ENCODE peak calls at places on chromosomes 16 and 17, in eight cellular contexts. E, L, G, Q, Y, B, J and A are unnamed samples.

GRCh38 chr17:5123343-5124124 is 7.7 kb downstream of the USP6 start:
- DNase-seq in E (no peak), L (no peak), G (peak; percentile 34), Q (peak; percentile 60), Y (no peak), B (no peak), J (peak; percentile 58), A (no peak)

GRCh38 chr16:54867302-54867832 is 63.3 kb upstream of the IRX5 start:
- DNase-seq in E (no peak), L (no peak), G (no peak), Q (no peak), Y (no peak), B (no peak), J (no peak), A (no peak)

GRCh38 chr16:87586201-87586782 is 16.0 kb upstream of the JPH3 start:
- DNase-seq in E (no peak), L (no peak), G (no peak), Q (no peak), Y (peak; percentile 10), B (no peak), J (no peak), A (peak; percentile 42)

GRCh38 chr16:19696312-19696711 is 21.7 kb downstream of the KNOP1 start:
- DNase-seq in E (peak; percentile 75), L (peak; percentile 75), G (peak; percentile 70), Q (peak; percentile 90), Y (peak; percentile 88), B (peak; percentile 57), J (peak; percentile 73), A (peak; percentile 94)

GRCh38 chr17:27929990-27930389 is 36.8 kb upstream of the LYRM9 start:
- DNase-seq in E (no peak), L (no peak), G (no peak), Q (no peak), Y (peak; percentile 62), B (no peak), J (no peak), A (no peak)

GRCh38 chr16:17018715-17019014 is 452.1 kb downstream of the XYLT1 start:
- DNase-seq in E (no peak), L (no peak), G (no peak), Q (no peak), Y (no peak), B (no peak), J (no peak), A (no peak)

GRCh38 chr16:12458591-12459400 is 344.9 kb downstream of the CPPED1 start:
- DNase-seq in E (peak; percentile 67), L (no peak), G (no peak), Q (no peak), Y (no peak), B (no peak), J (peak; percentile 89), A (no peak)

GRCh38 chr16:86396918-86397317 is 113.4 kb upstream of the FOXF1 start:
- DNase-seq in E (no peak), L (peak; percentile 20), G (no peak), Q (peak; percentile 95), Y (peak; percentile 95), B (no peak), J (no peak), A (peak; percentile 86)

GRCh38 chr17:41429667-41430066 is 5.3 kb upstream of the KRT37 start:
- DNase-seq in E (no peak), L (no peak), G (no peak), Q (no peak), Y (no peak), B (no peak), J (no peak), A (no peak)

GRCh38 chr17:38539386-38539785 is 66.4 kb downstream of the SRCIN1 start:
- DNase-seq in E (no peak), L (no peak), G (no peak), Q (no peak), Y (no peak), B (no peak), J (no peak), A (no peak)

GRCh38 chr17:37543527-37544122 is 53.9 kb downstream of the DUSP14 start:
- DNase-seq in E (no peak), L (no peak), G (no peak), Q (no peak), Y (no peak), B (no peak), J (no peak), A (no peak)

GRCh38 chr17:37478187-37478586 is 11.5 kb upstream of the DUSP14 start:
- DNase-seq in E (peak; percentile 19), L (no peak), G (no peak), Q (no peak), Y (peak; percentile 58), B (no peak), J (no peak), A (no peak)

GRCh38 chr16:81838794-81839193 is 59.7 kb downstream of the PLCG2 start:
- DNase-seq in E (no peak), L (no peak), G (no peak), Q (no peak), Y (peak; percentile 9), B (no peak), J (no peak), A (peak; percentile 69)

GRCh38 chr17:81890447-81891302 is 711 bp downstream of the ALYREF start:
- DNase-seq in E (no peak), L (no peak), G (no peak), Q (peak; percentile 62), Y (no peak), B (no peak), J (peak; percentile 82), A (peak; percentile 34)

GRCh38 chr16:50393461-50394214 is 24.9 kb upstream of the BRD7 start:
- DNase-seq in E (no peak), L (no peak), G (no peak), Q (no peak), Y (no peak), B (no peak), J (no peak), A (no peak)

GRCh38 chr16:67884-68789 is 4.3 kb downstream of the RHBDF1 start:
- DNase-seq in E (no peak), L (no peak), G (no peak), Q (peak; percentile 81), Y (peak; percentile 49), B (no peak), J (peak; percentile 62), A (no peak)

GRCh38 chr16:49462989-49463371 is 89.4 kb downstream of the C16orf78 start:
- DNase-seq in E (no peak), L (no peak), G (no peak), Q (peak; percentile 43), Y (no peak), B (no peak), J (peak; percentile 71), A (no peak)

GRCh38 chr17:61291457-61292311 is 108.0 kb upstream of the TBX2 start:
- DNase-seq in E (no peak), L (peak; percentile 51), G (no peak), Q (no peak), Y (no peak), B (no peak), J (no peak), A (no peak)

GRCh38 chr17:28392491-28392890 is 13.5 kb downstream of the SLC46A1 start:
- DNase-seq in E (no peak), L (no peak), G (no peak), Q (no peak), Y (no peak), B (no peak), J (peak; percentile 61), A (peak; percentile 20)

GRCh38 chr17:60159479-60159866 is 9.7 kb downstream of the CA4 start:
- DNase-seq in E (no peak), L (no peak), G (no peak), Q (no peak), Y (no peak), B (no peak), J (no peak), A (no peak)

GRCh38 chr17:34300652-34301390 is 15.3 kb downstream of the CCL11 start:
- DNase-seq in E (no peak), L (no peak), G (no peak), Q (peak; percentile 69), Y (peak; percentile 81), B (no peak), J (no peak), A (peak; percentile 44)

GRCh38 chr17:71970312-71970711 is 150.5 kb upstream of the SOX9 start:
- DNase-seq in E (no peak), L (no peak), G (no peak), Q (no peak), Y (peak; percentile 64), B (no peak), J (no peak), A (no peak)

GRCh38 chr17:48059125-48059668 is 11.0 kb downstream of the NFE2L1 start:
- DNase-seq in E (no peak), L (no peak), G (no peak), Q (peak; percentile 20), Y (no peak), B (no peak), J (peak; percentile 59), A (no peak)

DNA sequence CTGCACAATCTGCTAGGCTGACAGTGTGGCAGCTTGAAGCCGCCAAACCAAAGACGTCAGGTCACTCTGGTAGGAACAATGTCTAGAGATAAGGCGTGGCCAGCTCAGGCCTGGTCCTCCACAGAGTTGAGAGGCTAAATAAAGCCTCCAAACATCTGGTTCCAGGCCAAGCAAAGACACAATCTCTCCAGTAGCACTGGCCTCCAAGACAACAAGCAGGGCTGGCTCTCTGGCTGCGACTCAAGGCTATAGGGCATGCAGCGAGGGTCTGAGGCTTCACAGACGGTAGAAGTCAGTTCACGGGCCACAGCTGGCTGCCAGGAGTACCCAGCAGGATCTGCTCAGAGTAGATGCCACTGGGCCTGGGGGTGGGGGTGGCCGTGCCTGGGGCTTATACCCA is 75.6 kb downstream of the ABR start:
- DNase-seq in E (no peak), L (no peak), G (no peak), Q (no peak), Y (no peak), B (no peak), J (no peak), A (no peak)
- H3K27ac ChIP-seq in E (no peak overlapping the region), L (no peak overlapping the region), G (no peak overlapping the region), Q (no peak overlapping the region), Y (no peak overlapping the region), B (no peak overlapping the region), J (no peak overlapping the region), A (no peak overlapping the region)

GRCh38 chr17:19613979-19614378 is 34.6 kb upstream of the ALDH3A2 start:
- DNase-seq in E (no peak), L (no peak), G (no peak), Q (no peak), Y (no peak), B (no peak), J (no peak), A (no peak)
- H3K36me3 ChIP-seq in E (no peaks in the 10 kb centered on the region), L (no peaks in the 10 kb centered on the region), G (no peaks in the 10 kb centered on the region), Q (no peaks in the 10 kb centered on the region), Y (no peaks in the 10 kb centered on the region), B (no peaks in the 10 kb centered on the region), J (no peaks in the 10 kb centered on the region), A (no peaks in the 10 kb centered on the region)

DNA sequence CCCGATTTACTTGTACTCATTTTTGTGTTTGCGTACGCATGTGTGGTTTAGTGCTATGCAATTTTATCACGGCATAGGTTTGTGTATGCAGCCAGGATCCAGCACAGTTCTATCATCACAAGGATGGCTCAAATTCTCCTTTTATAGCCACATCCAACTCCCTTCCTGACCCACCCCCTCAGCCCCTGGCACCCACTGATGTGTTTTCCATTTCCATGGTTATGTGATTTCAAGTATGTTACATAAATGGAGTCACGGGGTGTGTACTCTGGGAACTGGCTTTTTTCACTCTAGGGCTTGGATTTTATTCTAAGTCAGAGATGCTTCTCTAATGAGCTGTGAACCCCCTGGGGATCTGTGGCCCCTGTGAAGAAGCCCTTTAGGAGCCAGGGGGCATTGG is 16.8 kb downstream of the IL4R start:
- DNase-seq in E (peak; percentile 75), L (no peak), G (no peak), Q (peak; percentile 97), Y (peak; percentile 98), B (no peak), J (peak; percentile 49), A (peak; percentile 62)
- TF ChIP-seq POLR2A in E (peak; percentile 44), L (no peak), G (no peak), Q (no peak), Y (peak; percentile 65), B (no peak), J (no peak), A (no peak)

GRCh38 chr16:47143329-47143676 is 442 bp downstream of the NETO2 start:
- DNase-seq in E (peak; percentile 59), L (peak; percentile 15), G (peak; percentile 80), Q (no peak), Y (peak; percentile 63), B (peak; percentile 90), J (peak; percentile 92), A (peak; percentile 79)
- H3K27ac ChIP-seq in E (no peak overlapping the region), L (no peak overlapping the region), G (peak overlapping the region; percentile 50), Q (no peak overlapping the region), Y (no peak overlapping the region), B (peak overlapping the region; percentile 81), J (peak overlapping the region; percentile 90), A (peak overlapping the region; percentile 67)